ENCODE peak calls at places on chromosomes 2 and 18, in seven cellular contexts. One of them, this sample, is unnamed.

GRCh38 chr2:10504994-10505820 is 57.1 kb upstream of the ODC1 start:
- DNase-seq in neural progenitor cell: no peak
- DNase-seq in iris pigment epithelial cell: no peak
- DNase-seq in NCI-H1436: no peak
- DNase-seq in mucosa of gallbladder: no peak
- DNase-seq in HEK293T: no peak
- DNase-seq in progenitor cell of endocrine pancreas: no peak
- DNase-seq in this sample: no peak

GRCh38 chr18:25075793-25076192 is 276.2 kb downstream of the ZNF521 start:
- DNase-seq in neural progenitor cell: no peak
- DNase-seq in iris pigment epithelial cell: no peak
- DNase-seq in NCI-H1436: no peak
- DNase-seq in mucosa of gallbladder: no peak
- DNase-seq in HEK293T: no peak
- DNase-seq in progenitor cell of endocrine pancreas: no peak
- DNase-seq in this sample: no peak

GRCh38 chr2:65473045-65473444 is 40.6 kb upstream of the SPRED2 start:
- DNase-seq in neural progenitor cell: no peak
- DNase-seq in iris pigment epithelial cell: no peak
- DNase-seq in NCI-H1436: no peak
- DNase-seq in mucosa of gallbladder: no peak
- DNase-seq in HEK293T: no peak
- DNase-seq in progenitor cell of endocrine pancreas: no peak
- DNase-seq in this sample: no peak

GRCh38 chr2:1759611-1759930 is 15.3 kb upstream of the PXDN start:
- DNase-seq in neural progenitor cell: no peak
- DNase-seq in iris pigment epithelial cell: no peak
- DNase-seq in NCI-H1436: no peak
- DNase-seq in mucosa of gallbladder: no peak
- DNase-seq in HEK293T: no peak
- DNase-seq in progenitor cell of endocrine pancreas: no peak
- DNase-seq in this sample: no peak

GRCh38 chr2:57296795-57297517 is 749.6 kb upstream of the VRK2 start:
- DNase-seq in neural progenitor cell: no peak
- DNase-seq in iris pigment epithelial cell: no peak
- DNase-seq in NCI-H1436: no peak
- DNase-seq in mucosa of gallbladder: no peak
- DNase-seq in HEK293T: no peak
- DNase-seq in progenitor cell of endocrine pancreas: no peak
- DNase-seq in this sample: no peak

GRCh38 chr2:233440714-233441113 is 86.4 kb downstream of the DGKD start:
- DNase-seq in neural progenitor cell: no peak
- DNase-seq in iris pigment epithelial cell: no peak
- DNase-seq in NCI-H1436: no peak
- DNase-seq in mucosa of gallbladder: no peak
- DNase-seq in HEK293T: no peak
- DNase-seq in progenitor cell of endocrine pancreas: no peak
- DNase-seq in this sample: no peak

GRCh38 chr18:41932899-41933298 is 22.1 kb upstream of the PIK3C3 start:
- DNase-seq in neural progenitor cell: no peak
- DNase-seq in iris pigment epithelial cell: no peak
- DNase-seq in NCI-H1436: no peak
- DNase-seq in mucosa of gallbladder: no peak
- DNase-seq in HEK293T: no peak
- DNase-seq in progenitor cell of endocrine pancreas: no peak
- DNase-seq in this sample: no peak

GRCh38 chr18:2826581-2826980 is 20.2 kb upstream of the EMILIN2 start:
- DNase-seq in neural progenitor cell: no peak
- DNase-seq in iris pigment epithelial cell: peak
- DNase-seq in NCI-H1436: no peak
- DNase-seq in mucosa of gallbladder: no peak
- DNase-seq in HEK293T: no peak
- DNase-seq in progenitor cell of endocrine pancreas: no peak
- DNase-seq in this sample: peak

GRCh38 chr2:189517847-189518535 is 62.6 kb downstream of the SLC40A1 start:
- DNase-seq in neural progenitor cell: no peak
- DNase-seq in iris pigment epithelial cell: peak
- DNase-seq in NCI-H1436: no peak
- DNase-seq in mucosa of gallbladder: no peak
- DNase-seq in HEK293T: no peak
- DNase-seq in progenitor cell of endocrine pancreas: no peak
- DNase-seq in this sample: no peak

GRCh38 chr2:41937464-41937861 is 110.4 kb upstream of the PKDCC start:
- DNase-seq in neural progenitor cell: peak
- DNase-seq in iris pigment epithelial cell: no peak
- DNase-seq in NCI-H1436: no peak
- DNase-seq in mucosa of gallbladder: no peak
- DNase-seq in HEK293T: no peak
- DNase-seq in progenitor cell of endocrine pancreas: no peak
- DNase-seq in this sample: peak

GRCh38 chr2:168369087-168369486 is 87.0 kb upstream of the CERS6 start:
- DNase-seq in neural progenitor cell: no peak
- DNase-seq in iris pigment epithelial cell: no peak
- DNase-seq in NCI-H1436: peak
- DNase-seq in mucosa of gallbladder: no peak
- DNase-seq in HEK293T: no peak
- DNase-seq in progenitor cell of endocrine pancreas: no peak
- DNase-seq in this sample: no peak

GRCh38 chr2:232276084-232276738 is 102.3 kb upstream of the ALPP start:
- DNase-seq in neural progenitor cell: no peak
- DNase-seq in iris pigment epithelial cell: no peak
- DNase-seq in NCI-H1436: no peak
- DNase-seq in mucosa of gallbladder: no peak
- DNase-seq in HEK293T: no peak
- DNase-seq in progenitor cell of endocrine pancreas: no peak
- DNase-seq in this sample: no peak

GRCh38 chr2:205656426-205656795 is 25.9 kb upstream of the NRP2 start:
- DNase-seq in neural progenitor cell: no peak
- DNase-seq in iris pigment epithelial cell: no peak
- DNase-seq in NCI-H1436: no peak
- DNase-seq in mucosa of gallbladder: no peak
- DNase-seq in HEK293T: no peak
- DNase-seq in progenitor cell of endocrine pancreas: no peak
- DNase-seq in this sample: no peak

GRCh38 chr2:234912437-234912836 is 39.4 kb upstream of the SH3BP4 start:
- DNase-seq in neural progenitor cell: no peak
- DNase-seq in iris pigment epithelial cell: no peak
- DNase-seq in NCI-H1436: no peak
- DNase-seq in mucosa of gallbladder: no peak
- DNase-seq in HEK293T: no peak
- DNase-seq in progenitor cell of endocrine pancreas: no peak
- DNase-seq in this sample: no peak

GRCh38 chr2:191895195-191895594 is 48.3 kb upstream of the CAVIN2 start:
- DNase-seq in neural progenitor cell: no peak
- DNase-seq in iris pigment epithelial cell: no peak
- DNase-seq in NCI-H1436: no peak
- DNase-seq in mucosa of gallbladder: no peak
- DNase-seq in HEK293T: no peak
- DNase-seq in progenitor cell of endocrine pancreas: no peak
- DNase-seq in this sample: no peak

GRCh38 chr2:142140434-142140845 is 9.6 kb upstream of the LRP1B start:
- DNase-seq in neural progenitor cell: peak
- DNase-seq in iris pigment epithelial cell: peak
- DNase-seq in NCI-H1436: peak
- DNase-seq in mucosa of gallbladder: no peak
- DNase-seq in HEK293T: no peak
- DNase-seq in progenitor cell of endocrine pancreas: no peak
- DNase-seq in this sample: no peak

GRCh38 chr2:102439065-102439695 is 16.2 kb downstream of the IL18RAP start:
- DNase-seq in neural progenitor cell: no peak
- DNase-seq in iris pigment epithelial cell: peak
- DNase-seq in NCI-H1436: no peak
- DNase-seq in mucosa of gallbladder: peak
- DNase-seq in HEK293T: no peak
- DNase-seq in progenitor cell of endocrine pancreas: no peak
- DNase-seq in this sample: no peak